ENCODE peak calls at places on chromosomes 6 and 20, in six cellular contexts. One of them, this sample, is unnamed.
A peak's percentile ranks its signal among the peaks of the same experiment; 100 is the strongest.

GRCh38 chr6:136012948-136013347 is 161.4 kb downstream of the PDE7B start:
- DNase-seq in globus pallidus: no peak
- DNase-seq in foreskin fibroblast: no peak
- DNase-seq in SW480: no peak
- DNase-seq in activated naive CD4-positive, alpha-beta T cell: no peak
- DNase-seq in NCI-H460: no peak
- DNase-seq in this sample: no peak

GRCh38 chr6:13916230-13916944 is 8.4 kb upstream of the RNF182 start:
- DNase-seq in globus pallidus: no peak
- DNase-seq in NCI-H460: no peak
- DNase-seq in activated naive CD4-positive, alpha-beta T cell: no peak
- DNase-seq in foreskin fibroblast: peak; percentile 35
- DNase-seq in SW480: no peak
- DNase-seq in this sample: peak; percentile 30

GRCh38 chr6:168418631-168419250 is 22.2 kb upstream of the SMOC2 start:
- DNase-seq in NCI-H460: no peak
- DNase-seq in foreskin fibroblast: no peak
- DNase-seq in globus pallidus: no peak
- DNase-seq in SW480: no peak
- DNase-seq in activated naive CD4-positive, alpha-beta T cell: no peak
- DNase-seq in this sample: no peak

GRCh38 chr6:137707590-137708360 is 159.3 kb upstream of the TNFAIP3 start:
- DNase-seq in NCI-H460: peak; percentile 90
- DNase-seq in globus pallidus: peak; percentile 73
- DNase-seq in SW480: peak; percentile 91
- DNase-seq in activated naive CD4-positive, alpha-beta T cell: peak; percentile 41
- DNase-seq in foreskin fibroblast: peak; percentile 85
- DNase-seq in this sample: peak; percentile 87

GRCh38 chr6:46325561-46326525 is 155.1 kb upstream of the ENPP5 start:
- DNase-seq in SW480: no peak
- DNase-seq in globus pallidus: peak; percentile 86
- DNase-seq in foreskin fibroblast: peak; percentile 76
- DNase-seq in activated naive CD4-positive, alpha-beta T cell: no peak
- DNase-seq in NCI-H460: no peak
- DNase-seq in this sample: peak; percentile 23

GRCh38 chr20:49591217-49591865 is 23.4 kb upstream of the PTGIS start:
- DNase-seq in globus pallidus: no peak
- DNase-seq in activated naive CD4-positive, alpha-beta T cell: no peak
- DNase-seq in NCI-H460: no peak
- DNase-seq in SW480: no peak
- DNase-seq in foreskin fibroblast: peak; percentile 59
- DNase-seq in this sample: peak; percentile 59

GRCh38 chr20:18440403-18440802 is 26.4 kb downstream of the DZANK1 start:
- DNase-seq in NCI-H460: no peak
- DNase-seq in foreskin fibroblast: no peak
- DNase-seq in globus pallidus: no peak
- DNase-seq in SW480: no peak
- DNase-seq in activated naive CD4-positive, alpha-beta T cell: no peak
- DNase-seq in this sample: no peak

GRCh38 chr20:11366660-11367059 is 551.0 kb upstream of the BTBD3 start:
- DNase-seq in NCI-H460: no peak
- DNase-seq in SW480: no peak
- DNase-seq in activated naive CD4-positive, alpha-beta T cell: no peak
- DNase-seq in globus pallidus: no peak
- DNase-seq in foreskin fibroblast: no peak
- DNase-seq in this sample: no peak

GRCh38 chr20:57622579-57623381 is 2.6 kb upstream of the ZBP1 start:
- DNase-seq in activated naive CD4-positive, alpha-beta T cell: peak; percentile 70
- DNase-seq in globus pallidus: no peak
- DNase-seq in NCI-H460: peak; percentile 30
- DNase-seq in foreskin fibroblast: peak; percentile 45
- DNase-seq in SW480: peak; percentile 85
- DNase-seq in this sample: peak; percentile 76

GRCh38 chr20:50191065-50191565 is 485 bp downstream of the CEBPB start:
- DNase-seq in foreskin fibroblast: no peak
- DNase-seq in globus pallidus: no peak
- DNase-seq in activated naive CD4-positive, alpha-beta T cell: peak; percentile 68
- DNase-seq in NCI-H460: no peak
- DNase-seq in SW480: peak; percentile 69
- DNase-seq in this sample: peak; percentile 76

GRCh38 chr6:43125119-43125518 is 46.0 kb upstream of the SRF start:
- DNase-seq in foreskin fibroblast: peak; percentile 94
- DNase-seq in NCI-H460: no peak
- DNase-seq in activated naive CD4-positive, alpha-beta T cell: no peak
- DNase-seq in globus pallidus: no peak
- DNase-seq in SW480: no peak
- DNase-seq in this sample: peak; percentile 81

GRCh38 chr20:36585410-36586125 is 12.2 kb downstream of the TGIF2 start:
- DNase-seq in globus pallidus: no peak
- DNase-seq in activated naive CD4-positive, alpha-beta T cell: no peak
- DNase-seq in SW480: no peak
- DNase-seq in NCI-H460: peak; percentile 27
- DNase-seq in foreskin fibroblast: peak; percentile 83
- DNase-seq in this sample: no peak

GRCh38 chr6:51350308-51350904 is 531.7 kb downstream of the TFAP2B start:
- DNase-seq in NCI-H460: no peak
- DNase-seq in SW480: no peak
- DNase-seq in globus pallidus: peak; percentile 7
- DNase-seq in foreskin fibroblast: peak; percentile 0
- DNase-seq in activated naive CD4-positive, alpha-beta T cell: no peak
- DNase-seq in this sample: peak; percentile 10

GRCh38 chr6:163717106-163717764 is 302.7 kb downstream of the QKI start:
- DNase-seq in activated naive CD4-positive, alpha-beta T cell: no peak
- DNase-seq in NCI-H460: no peak
- DNase-seq in globus pallidus: no peak
- DNase-seq in SW480: no peak
- DNase-seq in foreskin fibroblast: no peak
- DNase-seq in this sample: no peak